ENCODE peak calls at places on chromosome 10, in four cellular contexts. A is AG04450, H is PC-3, O is GM12878. K is an unnamed sample.

GRCh38 chr10:123034332-123034731 is 25.5 kb downstream of the ACADSB start:
- DNase-seq in H (no peak), O (no peak), A (no peak), K (no peak)

GRCh38 chr10:72753760-72754231 is 61.9 kb downstream of the MCU start:
- DNase-seq in A (no peak), H (no peak), O (no peak), K (no peak)

GRCh38 chr10:129764901-129765663 is 199.0 kb downstream of the EBF3 start:
- DNase-seq in H (no peak), A (no peak), O (no peak), K (peak; percentile 26)

GRCh38 chr10:12150163-12150562 is 20.7 kb downstream of the SEC61A2 start:
- DNase-seq in H (no peak), A (no peak), O (no peak), K (no peak)

GRCh38 chr10:110275140-110275729 is 29.5 kb downstream of the SMNDC1 start:
- DNase-seq in H (no peak), A (no peak), O (no peak), K (no peak)

GRCh38 chr10:37856881-37857286 is 526 bp downstream of the ZNF248 start:
- DNase-seq in A (no peak), O (no peak), H (peak; percentile 62), K (peak; percentile 47)

GRCh38 chr10:113891476-113891875 is 37.0 kb downstream of the NHLRC2 start:
- DNase-seq in H (no peak), A (no peak), O (no peak), K (no peak)

GRCh38 chr10:131775444-131775832 is 125.4 kb upstream of the PPP2R2D start:
- DNase-seq in O (no peak), H (no peak), A (no peak), K (no peak)

GRCh38 chr10:106410331-106410730 is 754.2 kb downstream of the SORCS1 start:
- DNase-seq in H (no peak), A (no peak), O (no peak), K (no peak)

GRCh38 chr10:29586509-29586908 is 48.3 kb downstream of the SVIL start:
- DNase-seq in O (no peak), A (no peak), H (no peak), K (no peak)

GRCh38 chr10:77031531-77031930 is 606.1 kb downstream of the KCNMA1 start:
- DNase-seq in O (no peak), A (no peak), H (no peak), K (no peak)

GRCh38 chr10:52335665-52336064 is 21.6 kb downstream of the DKK1 start:
- DNase-seq in O (no peak), A (no peak), H (peak; percentile 97), K (no peak)

GRCh38 chr10:15223174-15223573 is 54.7 kb upstream of the NMT2 start:
- DNase-seq in H (peak; percentile 51), O (no peak), A (peak; percentile 77), K (no peak)

GRCh38 chr10:29408847-29409240 is 120.0 kb downstream of the LYZL1 start:
- DNase-seq in O (no peak), A (no peak), H (no peak), K (no peak)

GRCh38 chr10:64345856-64346255 is 824.7 kb downstream of the REEP3 start:
- DNase-seq in H (no peak), O (no peak), A (no peak), K (no peak)

GRCh38 chr10:78367012-78367411 is 333.3 kb downstream of the RPS24 start:
- DNase-seq in O (no peak), A (no peak), H (no peak), K (peak; percentile 65)

GRCh38 chr10:90319188-90319914 is 538.5 kb downstream of the HTR7 start:
- DNase-seq in A (peak; percentile 62), O (peak; percentile 48), H (peak; percentile 96), K (no peak)

GRCh38 chr10:37495415-37495814 is 362.0 kb downstream of the ZNF248 start:
- DNase-seq in A (no peak), H (peak; percentile 94), O (no peak), K (no peak)

GRCh38 chr10:74977913-74978847 is 133.3 kb upstream of the SAMD8 start:
- DNase-seq in H (no peak), A (no peak), O (peak; percentile 86), K (no peak)

GRCh38 chr10:114491933-114492332 is 87.6 kb upstream of the AFAP1L2 start:
- DNase-seq in H (no peak), O (no peak), A (no peak), K (no peak)

GRCh38 chr10:14782691-14783363 is 8.1 kb upstream of the FAM107B start:
- DNase-seq in H (peak; percentile 85), O (no peak), A (no peak), K (no peak)

GRCh38 chr10:5551531-5552375 is 27.0 kb downstream of the CALML3 start:
- DNase-seq in A (no peak), H (peak; percentile 84), O (peak; percentile 2), K (peak; percentile 35)

GRCh38 chr10:84706875-84707274 is 378.5 kb downstream of the CCSER2 start:
- DNase-seq in O (no peak), A (no peak), H (no peak), K (no peak)

GRCh38 chr10:62638062-62638477 is 166.4 kb upstream of the ADO start:
- DNase-seq in O (peak; percentile 77), H (no peak), A (no peak), K (no peak)

GRCh38 chr10:78658645-78659632 is 409.8 kb upstream of the ZMIZ1 start:
- DNase-seq in A (no peak), H (peak; percentile 39), O (no peak), K (no peak)

GRCh38 chr10:47410862-47411261 is 26.8 kb upstream of the ZNF488 start:
- DNase-seq in H (no peak), O (no peak), A (no peak), K (no peak)

GRCh38 chr10:118463740-118464139 is 121.6 kb upstream of the FAM204A start:
- DNase-seq in A (no peak), O (no peak), H (no peak), K (no peak)

GRCh38 chr10:75922435-75922834 is 491.0 kb downstream of the LRMDA start:
- DNase-seq in A (no peak), H (peak; percentile 71), O (no peak), K (no peak)

GRCh38 chr10:1153253-1153763 is 97.1 kb downstream of the WDR37 start:
- DNase-seq in H (no peak), O (no peak), A (no peak), K (no peak)

GRCh38 chr10:60669491-60669890 is 108.8 kb upstream of the CDK1 start:
- DNase-seq in H (no peak), O (no peak), A (no peak), K (no peak)

GRCh38 chr10:58399410-58399809 is 14.2 kb downstream of the TFAM start:
- DNase-seq in H (peak; percentile 34), A (no peak), O (no peak), K (no peak)

GRCh38 chr10:132802694-132803320 is 16.9 kb upstream of the NKX6-2 start:
- DNase-seq in O (no peak), H (no peak), A (no peak), K (no peak)

GRCh38 chr10:47330804-47331203 is 8.6 kb downstream of the GDF2 start:
- DNase-seq in H (no peak), A (no peak), O (no peak), K (no peak)

GRCh38 chr10:87720665-87721064 is 61.0 kb downstream of the PAPSS2 start:
- DNase-seq in O (no peak), A (no peak), H (no peak), K (no peak)
- H3K27ac ChIP-seq in O (no peak overlapping the region), A (no peak overlapping the region), H (no peak overlapping the region), K (no peak overlapping the region)

GRCh38 chr10:69455009-69455763 is 3.9 kb downstream of the TSPAN15 start:
- DNase-seq in A (no peak), H (no peak), O (no peak), K (no peak)

GRCh38 chr10:69451209-69451783 is at the start of gene TSPAN15:
- DNase-seq in O (peak; percentile 45), A (no peak), H (peak; percentile 99), K (peak; percentile 95)

GRCh38 chr10:69451784-69452251 is 553 bp downstream of the TSPAN15 start:
- DNase-seq in O (no peak), A (no peak), H (peak; percentile 85), K (no peak)

GRCh38 chr10:69453759-69454158 is 2.5 kb downstream of the TSPAN15 start:
- DNase-seq in O (no peak), A (no peak), H (peak; percentile 75), K (no peak)

GRCh38 chr10:69452676-69453415 is 1.6 kb downstream of the TSPAN15 start:
- DNase-seq in H (peak; percentile 63), A (no peak), O (no peak), K (no peak)
- H3K4me3 ChIP-seq in H (peak overlapping the region; percentile 80), A (no peak overlapping the region), O (no peak overlapping the region), K (no peak overlapping the region)

GRCh38 chr10:124707546-124707945 is 36.6 kb downstream of the FAM53B start:
- DNase-seq in H (no peak), O (no peak), A (no peak), K (no peak)
- H3K27ac ChIP-seq in H (no peak overlapping the region), O (no peak overlapping the region), A (no peak overlapping the region), K (no peak overlapping the region)

DNA sequence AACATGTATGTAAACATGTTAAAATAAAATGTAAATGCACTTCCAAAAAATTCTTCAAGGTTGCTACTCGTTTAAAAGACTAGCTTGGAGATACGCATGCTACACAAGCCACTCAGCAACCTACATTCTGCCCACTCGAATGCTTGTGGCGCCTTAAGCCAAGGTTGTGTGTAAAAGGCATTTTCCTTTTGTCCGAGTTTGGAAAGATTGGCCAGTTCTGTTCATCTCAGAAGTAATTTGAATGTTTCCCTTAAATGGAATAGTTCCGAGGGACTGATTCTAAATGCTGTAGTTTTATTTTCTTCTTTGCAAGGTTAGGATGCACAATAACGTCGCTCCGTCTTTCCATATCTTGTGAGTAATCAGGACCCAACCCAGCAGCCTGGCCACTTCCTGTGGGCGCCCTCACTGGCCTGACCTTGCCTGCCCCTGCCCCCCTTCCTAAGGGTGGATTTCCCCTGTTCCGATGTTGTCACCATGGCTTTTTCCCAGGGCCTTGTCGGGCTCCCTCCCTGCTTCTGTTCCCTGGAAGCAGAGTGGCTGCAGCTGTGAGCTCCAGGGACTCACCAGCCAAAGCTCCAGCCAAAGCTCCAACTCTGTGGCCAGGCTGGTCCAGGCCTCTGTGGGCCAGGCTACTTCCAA is 70.6 kb downstream of the PTPRE start:
- DNase-seq in O (no peak), H (peak; percentile 17), A (no peak), K (peak; percentile 91)
- H3K4me3 ChIP-seq in O (no peak overlapping the region), H (no peak overlapping the region), A (no peak overlapping the region), K (no peak overlapping the region)

GRCh38 chr10:104077282-104078151 is 8.2 kb downstream of the COL17A1 start:
- DNase-seq in H (no peak), O (no peak), A (no peak), K (no peak)

GRCh38 chr10:104084482-104085142 is 1.1 kb downstream of the COL17A1 start:
- DNase-seq in A (no peak), H (no peak), O (no peak), K (no peak)

GRCh38 chr10:104080762-104081161 is 4.9 kb downstream of the COL17A1 start:
- DNase-seq in A (no peak), H (peak; percentile 38), O (no peak), K (no peak)

GRCh38 chr10:104085801-104086400 is at the start of gene COL17A1:
- DNase-seq in A (no peak), H (peak; percentile 18), O (no peak), K (no peak)

GRCh38 chr10:104081998-104082397 is 3.7 kb downstream of the COL17A1 start:
- DNase-seq in H (no peak), A (no peak), O (no peak), K (no peak)
- H3K27ac ChIP-seq in H (no peak overlapping the region), A (no peak overlapping the region), O (no peak overlapping the region), K (no peak overlapping the region)